ENCODE peak calls at places on chromosomes 12 and 14, in five cellular contexts. I is upper lobe of right lung, D is cardiac muscle cell, O is BJ, X is GM12865. V is an unnamed sample.

GRCh38 chr12:76236640-76237039 is 111.6 kb downstream of the BBS10 start:
- DNase-seq in I (no peak), D (peak), O (no peak), X (no peak), V (no peak)

GRCh38 chr14:84785997-84786396 is 743.9 kb upstream of the FLRT2 start:
- DNase-seq in I (no peak), D (no peak), O (no peak), X (no peak), V (no peak)

GRCh38 chr14:74941676-74942097 is 13.7 kb downstream of the PGF start:
- DNase-seq in I (peak), D (peak), O (no peak), X (peak), V (peak)

GRCh38 chr14:68512088-68512487 is 280.8 kb downstream of the ZFP36L1 start:
- DNase-seq in I (no peak), D (peak), O (no peak), X (no peak), V (no peak)

GRCh38 chr12:22228022-22228875 is 106.3 kb downstream of the ST8SIA1 start:
- DNase-seq in I (no peak), D (peak), O (no peak), X (no peak), V (no peak)

GRCh38 chr14:104436741-104437701 is 142.5 kb upstream of the C14orf180 start:
- DNase-seq in I (peak), D (no peak), O (no peak), X (no peak), V (no peak)

GRCh38 chr12:124039276-124039675 is 66.3 kb downstream of the ZNF664 start:
- DNase-seq in I (no peak), D (peak), O (no peak), X (no peak), V (no peak)

GRCh38 chr12:106522708-106523107 is 60.1 kb upstream of the RFX4 start:
- DNase-seq in I (no peak), D (no peak), O (no peak), X (no peak), V (no peak)

GRCh38 chr14:60485600-60486251 is at the start of gene C14orf39:
- DNase-seq in I (no peak), D (peak), O (no peak), X (no peak), V (peak)

GRCh38 chr12:42129595-42130204 is 15.0 kb downstream of the GXYLT1 start:
- DNase-seq in I (no peak), D (peak), O (no peak), X (peak), V (no peak)

GRCh38 chr12:76878045-76878898 is 547 bp downstream of the CSRP2 start:
- DNase-seq in I (no peak), D (peak), O (no peak), X (peak), V (peak)

GRCh38 chr14:61703342-61704129 is 8.2 kb downstream of the HIF1A start:
- DNase-seq in I (no peak), D (peak), O (no peak), X (peak), V (peak)

GRCh38 chr14:102805454-102805891 is 28.2 kb downstream of the TRAF3 start:
- DNase-seq in I (no peak), D (peak), O (no peak), X (peak), V (peak)

GRCh38 chr12:108858399-108859074 is 1.2 kb upstream of the SSH1 start:
- DNase-seq in I (no peak), D (peak), O (no peak), X (no peak), V (no peak)

GRCh38 chr14:77040059-77040308 is 11.5 kb upstream of the IRF2BPL start:
- DNase-seq in I (no peak), D (no peak), O (no peak), X (no peak), V (peak)

GRCh38 chr14:77039285-77040058 is 11.0 kb upstream of the IRF2BPL start:
- DNase-seq in I (no peak), D (peak), O (no peak), X (peak), V (peak)

GRCh38 chr14:77040995-77041744 is 12.7 kb upstream of the IRF2BPL start:
- DNase-seq in I (no peak), D (no peak), O (no peak), X (no peak), V (no peak)

GRCh38 chr14:77041837-77042557 is 13.5 kb upstream of the IRF2BPL start:
- DNase-seq in I (no peak), D (peak), O (peak), X (peak), V (no peak)

DNA sequence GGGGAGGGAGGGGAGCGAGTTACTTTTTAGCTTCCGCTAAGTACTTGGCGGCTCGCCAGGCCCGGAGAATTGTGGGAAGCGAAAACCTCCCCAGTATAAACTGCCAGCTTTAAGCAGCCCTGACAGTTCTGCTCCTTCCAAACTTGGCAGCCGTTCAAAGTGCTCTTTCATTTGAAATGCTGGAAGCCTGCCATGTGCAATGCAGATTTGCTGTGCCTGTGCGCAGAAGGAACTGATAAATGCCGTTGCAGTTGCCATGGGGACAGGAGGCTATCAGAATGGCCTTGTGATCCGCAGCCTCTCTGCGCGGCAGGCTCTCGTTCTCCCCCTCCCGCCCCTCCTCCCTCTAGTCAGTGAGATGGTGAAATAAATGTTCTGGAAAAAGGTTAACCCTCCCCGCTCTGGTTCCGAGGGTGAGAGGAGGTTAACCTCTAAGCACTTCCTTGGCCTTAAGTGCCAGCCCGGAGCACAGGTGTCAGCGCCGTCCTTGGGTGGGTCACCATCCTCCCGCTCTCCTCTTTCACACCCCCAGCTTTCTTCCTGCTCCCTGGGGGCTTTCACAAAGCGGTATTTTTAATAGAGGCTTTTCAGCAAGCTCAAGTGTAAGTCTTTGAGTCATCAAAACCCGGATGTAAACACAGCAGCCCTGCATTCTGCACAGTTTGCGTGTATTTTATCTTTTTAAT is 11.9 kb upstream of the IRF2BPL start:
- DNase-seq in I (peak), D (peak), O (peak), X (peak), V (no peak)
- TF ChIP-seq CTCF in I (no peak), D (no peak), O (no peak), X (no peak), V (no peak)

GRCh38 chr14:72920008-72920407 is 6.3 kb upstream of the DCAF4 start:
- DNase-seq in I (no peak), D (no peak), O (no peak), X (no peak), V (no peak)
- TF ChIP-seq CTCF in I (no peak), D (peak), O (no peak), X (no peak), V (no peak)

GRCh38 chr12:96829354-96829753 is 77.7 kb upstream of the NEDD1 start:
- DNase-seq in I (no peak), D (no peak), O (no peak), X (no peak), V (no peak)

GRCh38 chr12:96824838-96825236 is 82.2 kb upstream of the NEDD1 start:
- DNase-seq in I (no peak), D (no peak), O (no peak), X (no peak), V (no peak)

GRCh38 chr12:96824074-96824837 is 82.8 kb upstream of the NEDD1 start:
- DNase-seq in I (no peak), D (no peak), O (no peak), X (no peak), V (no peak)

GRCh38 chr12:96831346-96831745 is 75.7 kb upstream of the NEDD1 start:
- DNase-seq in I (no peak), D (no peak), O (no peak), X (no peak), V (no peak)

DNA sequence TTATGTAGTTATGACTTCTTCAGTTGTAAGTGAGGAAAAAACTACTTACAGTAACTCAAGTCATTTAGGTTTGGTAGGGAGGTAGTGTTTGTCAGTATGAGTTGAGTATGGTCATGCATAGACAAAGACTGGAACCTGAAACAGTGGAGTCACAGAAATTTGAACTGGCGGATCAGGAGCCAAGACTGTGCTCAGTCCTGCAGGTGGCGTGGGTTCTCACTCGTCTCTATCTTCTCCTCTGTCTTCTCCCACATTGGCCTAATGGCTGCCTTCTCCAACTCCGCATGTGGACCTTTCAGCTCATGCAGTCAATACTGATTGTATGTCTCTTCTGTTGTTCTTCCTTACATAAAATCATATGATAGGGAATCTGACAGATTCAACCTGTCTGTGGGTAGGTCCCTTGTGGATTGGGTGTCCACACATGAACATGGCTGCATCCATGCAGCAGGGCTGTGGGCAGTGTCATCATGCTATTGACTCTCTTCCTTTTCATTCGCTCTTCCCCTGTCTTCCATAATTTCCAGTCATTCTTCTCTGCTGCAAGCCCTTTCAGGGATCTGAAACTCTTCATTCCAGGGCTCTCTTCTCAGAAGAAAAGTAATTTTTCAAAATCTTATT is 78.8 kb upstream of the NEDD1 start:
- DNase-seq in I (no peak), D (no peak), O (no peak), X (no peak), V (no peak)
- TF ChIP-seq CTCF in I (no peak), D (no peak), O (no peak), X (no peak), V (peak)

DNA sequence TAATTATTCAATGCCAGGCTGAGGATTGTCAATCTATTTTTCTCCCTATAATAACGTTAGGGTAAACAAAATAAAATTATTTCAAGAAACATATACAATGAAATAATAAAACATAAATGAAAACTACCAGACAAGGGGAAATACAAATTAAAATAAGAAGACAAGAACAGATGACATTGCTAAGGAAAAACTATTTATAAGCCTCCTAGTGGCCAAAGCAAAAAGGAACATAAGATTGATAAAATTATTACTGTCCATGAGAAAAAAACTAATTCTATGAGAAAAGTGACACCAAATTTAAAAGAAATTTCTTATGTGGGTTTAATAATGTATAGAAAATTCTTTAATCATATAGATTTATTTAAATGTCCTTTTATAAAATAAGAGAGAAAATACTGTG is 294.7 kb downstream of the TTC6 start:
- DNase-seq in I (no peak), D (no peak), O (no peak), X (no peak), V (no peak)
- TF ChIP-seq CTCF in I (no peak), D (peak), O (peak), X (no peak), V (no peak)

DNA sequence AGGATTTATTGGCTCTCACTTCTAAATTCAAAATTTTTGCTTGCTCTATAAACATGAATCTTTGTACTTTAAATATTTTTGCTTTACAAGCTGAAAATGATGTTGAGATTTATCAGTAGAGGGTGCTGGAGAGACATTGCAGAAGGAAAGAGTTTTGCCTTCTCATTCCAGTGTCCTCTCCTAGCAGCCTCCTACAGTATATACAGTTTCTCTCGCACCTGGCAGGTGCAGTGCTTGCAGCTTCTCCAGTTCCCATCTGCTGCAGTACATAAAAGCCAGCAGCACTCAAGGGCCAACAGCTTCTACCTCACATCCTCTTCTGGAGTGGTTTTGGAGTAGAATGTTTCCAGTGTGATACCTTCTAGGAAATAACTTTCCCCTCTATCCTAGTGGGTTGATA is 601.8 kb upstream of the ATXN7L3B start:
- DNase-seq in I (no peak), D (no peak), O (no peak), X (no peak), V (no peak)
- TF ChIP-seq CTCF in I (no peak), D (no peak), O (no peak), X (no peak), V (peak)

GRCh38 chr12:103887738-103888137 is 42.5 kb upstream of the HSP90B1 start:
- DNase-seq in I (no peak), D (no peak), O (no peak), X (no peak), V (no peak)
- TF ChIP-seq CTCF in I (no peak), D (no peak), O (no peak), X (no peak), V (no peak)

DNA sequence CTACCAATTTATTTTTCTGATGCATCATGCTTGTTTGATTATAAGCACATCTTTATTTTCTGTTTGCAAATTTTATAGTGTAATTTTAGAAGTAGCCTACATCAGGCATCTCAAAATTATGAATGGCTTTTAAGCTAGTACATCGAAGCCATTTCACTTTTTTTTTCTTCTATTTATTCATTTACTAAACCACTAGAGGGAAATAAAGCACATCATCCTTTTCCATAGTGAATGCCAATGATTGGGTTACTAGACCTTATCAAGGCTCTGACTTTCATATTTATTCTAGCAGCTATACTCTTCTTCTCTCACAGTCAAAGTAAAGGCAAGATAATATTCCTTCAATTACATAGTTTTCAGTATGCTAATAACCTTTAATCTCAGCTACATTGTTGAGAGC is 736.4 kb upstream of the LRFN5 start:
- DNase-seq in I (no peak), D (no peak), O (no peak), X (no peak), V (no peak)
- TF ChIP-seq CTCF in I (no peak), D (no peak), O (no peak), X (no peak), V (no peak)

V was measured in GM13977.